ENCODE peak calls at places on chromosome X, in four cellular contexts. Y, M, X and C are unnamed samples.

GRCh38 chrX:41025926-41026325 is 59.3 kb upstream of the USP9X start:
- DNase-seq in Y (no peak), M (no peak), X (no peak), C (peak; percentile 42)

GRCh38 chrX:71992711-71993110 is 82.1 kb downstream of the NHSL2 start:
- DNase-seq in Y (no peak), M (no peak), X (no peak), C (no peak)

GRCh38 chrX:21355831-21356230 is 18.4 kb upstream of the CNKSR2 start:
- DNase-seq in Y (no peak), M (no peak), X (no peak), C (no peak)

GRCh38 chrX:10198254-10198653 is 41.5 kb downstream of the CLCN4 start:
- DNase-seq in Y (no peak), M (no peak), X (no peak), C (no peak)

GRCh38 chrX:150547511-150548115 is 20.8 kb upstream of the MTM1 start:
- DNase-seq in Y (peak; percentile 48), M (no peak), X (no peak), C (peak; percentile 72)

GRCh38 chrX:112851806-112852205 is 11.2 kb upstream of the AMOT start:
- DNase-seq in Y (no peak), M (peak; percentile 63), X (no peak), C (no peak)

GRCh38 chrX:76796311-76796710 is 368.8 kb downstream of the MAGEE1 start:
- DNase-seq in Y (no peak), M (no peak), X (no peak), C (no peak)

GRCh38 chrX:108456971-108457477 is 17.4 kb downstream of the COL4A5 start:
- DNase-seq in Y (no peak), M (no peak), X (no peak), C (no peak)

GRCh38 chrX:4787971-4788370 is 1074.5 kb upstream of the PRKX start:
- DNase-seq in Y (no peak), M (no peak), X (no peak), C (no peak)

DNA sequence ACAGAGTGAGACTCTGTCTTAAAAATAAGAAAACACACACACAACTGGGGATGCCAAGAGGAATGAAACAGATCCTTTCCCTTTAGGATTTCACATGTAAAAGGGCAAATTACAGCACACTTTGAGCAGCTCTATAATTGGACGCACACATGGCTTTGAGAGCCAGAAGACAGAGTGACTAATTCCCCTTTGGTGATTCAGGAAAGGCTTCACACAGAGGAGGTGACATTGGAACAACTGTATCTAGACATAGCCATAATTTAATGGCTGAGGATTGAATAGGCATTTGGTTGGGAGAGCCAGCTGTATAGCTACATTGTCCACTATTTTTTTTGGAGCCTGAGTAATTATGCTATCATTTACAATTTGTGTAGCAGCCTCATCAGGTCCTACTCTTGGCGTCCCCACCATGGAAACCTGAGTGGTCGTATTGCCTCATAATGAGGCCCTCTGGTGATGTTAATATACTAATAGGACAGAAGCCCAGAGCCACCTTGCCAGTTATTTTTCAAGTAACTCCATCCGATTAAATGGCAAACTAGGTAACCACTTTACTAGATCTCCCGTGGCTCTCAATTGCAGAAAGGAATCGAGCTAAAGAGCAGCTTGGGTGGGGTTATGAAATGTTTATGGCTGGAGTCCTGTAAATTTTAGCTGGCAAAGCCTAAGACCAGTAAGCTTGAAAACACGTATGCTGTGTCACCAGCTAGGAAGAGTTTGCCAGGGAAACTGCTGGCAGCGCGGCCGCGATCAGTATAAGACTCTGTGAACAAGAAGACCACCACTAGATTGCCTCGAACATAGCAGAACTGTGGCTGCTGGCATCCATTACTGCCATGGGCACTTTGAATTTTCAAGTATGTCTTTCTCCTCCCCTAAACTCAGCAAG is 8.4 kb upstream of the PPEF1 start:
- DNase-seq in Y (no peak), M (no peak), X (no peak), C (no peak)
- TF ChIP-seq NR2C2 in Y (no peak), M (no peak), X (no peak), C (no peak)

DNA sequence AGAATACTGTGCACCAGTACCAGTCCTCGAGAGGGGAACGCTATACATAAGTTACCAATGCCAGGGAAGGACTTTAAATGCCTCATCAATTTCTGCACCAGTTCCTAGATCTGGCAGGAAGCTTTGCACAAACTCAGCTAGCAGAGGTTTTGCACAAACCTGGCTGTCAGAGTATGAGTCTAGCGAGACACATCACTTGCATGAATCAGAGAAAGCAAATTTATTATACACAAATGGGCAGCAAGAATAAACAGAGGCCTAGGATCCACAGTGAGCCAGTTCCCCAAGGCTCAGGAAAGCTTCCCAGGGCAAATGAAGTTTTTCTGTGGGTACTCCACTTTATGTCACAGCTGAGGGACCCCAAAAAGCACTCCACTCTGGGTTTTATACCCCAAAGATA is 523.5 kb downstream of the CFAP47 start:
- DNase-seq in Y (no peak), M (no peak), X (no peak), C (no peak)
- TF ChIP-seq NR2C2 in Y (no peak), M (no peak), X (no peak), C (no peak)

GRCh38 chrX:31550169-31550568 is 478.3 kb upstream of the FTHL17 start:
- DNase-seq in Y (no peak), M (no peak), X (no peak), C (no peak)

GRCh38 chrX:31547816-31548215 is 476.0 kb upstream of the FTHL17 start:
- DNase-seq in Y (no peak), M (no peak), X (no peak), C (no peak)

GRCh38 chrX:31546130-31546529 is 474.3 kb upstream of the FTHL17 start:
- DNase-seq in Y (no peak), M (no peak), X (no peak), C (no peak)

GRCh38 chrX:31545726-31546125 is 473.9 kb upstream of the FTHL17 start:
- DNase-seq in Y (no peak), M (no peak), X (no peak), C (no peak)

DNA sequence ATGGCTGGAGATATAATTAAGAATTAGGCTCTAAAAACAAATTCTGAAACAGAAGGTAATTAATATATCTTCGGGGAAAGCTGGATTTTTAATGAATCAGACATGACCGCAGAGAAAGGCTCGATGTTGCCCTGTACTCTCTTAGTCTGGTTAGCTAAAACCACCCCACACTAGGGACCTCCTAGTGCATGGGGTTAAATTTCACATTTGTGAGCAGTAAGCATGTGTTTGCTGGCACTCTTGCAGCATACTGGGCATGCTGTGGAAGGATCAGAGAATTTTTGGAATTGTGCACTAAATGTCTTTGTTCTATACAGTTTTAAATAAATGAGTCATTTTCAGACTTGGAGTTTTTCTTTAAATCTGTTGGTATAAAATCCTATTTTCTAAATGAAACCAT is 475.6 kb upstream of the FTHL17 start:
- DNase-seq in Y (no peak), M (no peak), X (no peak), C (no peak)
- TF ChIP-seq NR2C2 in Y (no peak), M (no peak), X (no peak), C (no peak)

DNA sequence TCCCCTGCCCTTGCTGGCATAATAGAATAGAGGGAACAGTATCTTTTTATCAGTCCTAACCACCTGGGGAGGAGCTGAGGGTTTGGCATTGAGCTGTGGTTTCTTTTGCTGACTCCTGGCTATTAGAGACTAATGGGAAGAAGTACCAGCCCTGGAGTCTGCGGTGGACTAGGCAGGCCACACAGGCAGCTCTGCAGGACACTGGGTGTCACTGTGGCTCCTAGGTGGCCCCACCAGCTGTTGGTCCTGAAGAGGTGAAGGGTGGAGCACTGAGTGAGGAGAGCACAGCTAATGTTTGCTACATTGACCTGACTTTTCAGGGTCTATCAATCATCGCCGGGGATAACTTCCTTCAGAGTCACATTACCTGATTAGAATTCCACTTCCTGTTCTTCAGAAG is 52.8 kb upstream of the GPC4 start:
- DNase-seq in Y (no peak), M (no peak), X (no peak), C (no peak)
- TF ChIP-seq NR2C2 in Y (no peak), M (no peak), X (no peak), C (no peak)

GRCh38 chrX:79618280-79618679 is 251.1 kb upstream of the ITM2A start:
- DNase-seq in Y (no peak), M (no peak), X (no peak), C (no peak)
- TF ChIP-seq NR2C2 in Y (no peak), M (no peak), X (no peak), C (no peak)

GRCh38 chrX:17038681-17039161 is 92.3 kb downstream of the REPS2 start:
- DNase-seq in Y (no peak), M (no peak), X (no peak), C (no peak)
- TF ChIP-seq NR2C2 in Y (no peak), M (no peak), X (no peak), C (no peak)

GRCh38 chrX:13283512-13283911 is 36.3 kb downstream of the ATXN3L start:
- DNase-seq in Y (peak; percentile 19), M (no peak), X (no peak), C (no peak)
- TF ChIP-seq NR2C2 in Y (no peak), M (no peak), X (no peak), C (peak; percentile 18)